ENCODE peak calls at places on chromosomes 13 and 19, in ten cellular contexts. One of them, this sample, is unnamed.

GRCh38 chr13:33228645-33229445 is 56.7 kb downstream of the STARD13 start:
- DNase-seq in T-helper 17 cell: no peak
- DNase-seq in A549: peak; percentile 28
- DNase-seq in stimulated activated CD4-positive, alpha-beta T cell treated with anti-CD3 and anti-CD28 coated beads, Interleukin-4, amount 100 ng/mL, for 48 hours: no peak
- DNase-seq in endothelial cell: no peak
- DNase-seq in NCI-H1417: peak; percentile 50
- DNase-seq in AML-193: peak; percentile 62
- DNase-seq in stimulated activated CD8-positive, alpha-beta memory T cell treated with anti-CD3 and anti-CD28 coated beads, Interleukin-7, amount 100 ng/mL, for 1 hour: no peak
- DNase-seq in epithelial cell of proximal tubule: no peak
- DNase-seq in CD4-positive, alpha-beta memory T cell: peak; percentile 40
- DNase-seq in this sample: no peak

GRCh38 chr19:54469496-54469934 is 3.6 kb downstream of the CDC42EP5 start:
- DNase-seq in CD4-positive, alpha-beta memory T cell: no peak
- DNase-seq in T-helper 17 cell: no peak
- DNase-seq in AML-193: no peak
- DNase-seq in endothelial cell: no peak
- DNase-seq in NCI-H1417: no peak
- DNase-seq in stimulated activated CD8-positive, alpha-beta memory T cell treated with anti-CD3 and anti-CD28 coated beads, Interleukin-7, amount 100 ng/mL, for 1 hour: no peak
- DNase-seq in stimulated activated CD4-positive, alpha-beta T cell treated with anti-CD3 and anti-CD28 coated beads, Interleukin-4, amount 100 ng/mL, for 48 hours: no peak
- DNase-seq in epithelial cell of proximal tubule: no peak
- DNase-seq in A549: no peak
- DNase-seq in this sample: no peak

GRCh38 chr19:32798201-32798600 is 71.4 kb downstream of the SLC7A9 start:
- DNase-seq in CD4-positive, alpha-beta memory T cell: no peak
- DNase-seq in A549: no peak
- DNase-seq in endothelial cell: no peak
- DNase-seq in stimulated activated CD4-positive, alpha-beta T cell treated with anti-CD3 and anti-CD28 coated beads, Interleukin-4, amount 100 ng/mL, for 48 hours: no peak
- DNase-seq in stimulated activated CD8-positive, alpha-beta memory T cell treated with anti-CD3 and anti-CD28 coated beads, Interleukin-7, amount 100 ng/mL, for 1 hour: no peak
- DNase-seq in T-helper 17 cell: no peak
- DNase-seq in AML-193: no peak
- DNase-seq in epithelial cell of proximal tubule: no peak
- DNase-seq in NCI-H1417: peak; percentile 82
- DNase-seq in this sample: no peak

GRCh38 chr13:50162001-50162400 is 146.8 kb downstream of the KCNRG start:
- DNase-seq in epithelial cell of proximal tubule: no peak
- DNase-seq in stimulated activated CD4-positive, alpha-beta T cell treated with anti-CD3 and anti-CD28 coated beads, Interleukin-4, amount 100 ng/mL, for 48 hours: no peak
- DNase-seq in endothelial cell: no peak
- DNase-seq in A549: no peak
- DNase-seq in NCI-H1417: no peak
- DNase-seq in T-helper 17 cell: no peak
- DNase-seq in AML-193: no peak
- DNase-seq in stimulated activated CD8-positive, alpha-beta memory T cell treated with anti-CD3 and anti-CD28 coated beads, Interleukin-7, amount 100 ng/mL, for 1 hour: no peak
- DNase-seq in CD4-positive, alpha-beta memory T cell: no peak
- DNase-seq in this sample: no peak

GRCh38 chr19:5343848-5344247 is 3.2 kb upstream of the PTPRS start:
- DNase-seq in CD4-positive, alpha-beta memory T cell: no peak
- DNase-seq in stimulated activated CD8-positive, alpha-beta memory T cell treated with anti-CD3 and anti-CD28 coated beads, Interleukin-7, amount 100 ng/mL, for 1 hour: no peak
- DNase-seq in NCI-H1417: no peak
- DNase-seq in endothelial cell: no peak
- DNase-seq in stimulated activated CD4-positive, alpha-beta T cell treated with anti-CD3 and anti-CD28 coated beads, Interleukin-4, amount 100 ng/mL, for 48 hours: no peak
- DNase-seq in AML-193: no peak
- DNase-seq in T-helper 17 cell: no peak
- DNase-seq in A549: no peak
- DNase-seq in epithelial cell of proximal tubule: no peak
- DNase-seq in this sample: no peak

GRCh38 chr19:2840794-2841790 is at the start of gene ZNF555:
- DNase-seq in CD4-positive, alpha-beta memory T cell: peak; percentile 98
- DNase-seq in stimulated activated CD8-positive, alpha-beta memory T cell treated with anti-CD3 and anti-CD28 coated beads, Interleukin-7, amount 100 ng/mL, for 1 hour: peak; percentile 94
- DNase-seq in T-helper 17 cell: peak; percentile 97
- DNase-seq in stimulated activated CD4-positive, alpha-beta T cell treated with anti-CD3 and anti-CD28 coated beads, Interleukin-4, amount 100 ng/mL, for 48 hours: peak; percentile 96
- DNase-seq in AML-193: peak; percentile 87
- DNase-seq in A549: peak; percentile 96
- DNase-seq in epithelial cell of proximal tubule: peak; percentile 88
- DNase-seq in endothelial cell: peak; percentile 95
- DNase-seq in NCI-H1417: peak; percentile 99
- DNase-seq in this sample: peak; percentile 98

GRCh38 chr19:46731007-46731501 is 14.1 kb upstream of the PRKD2 start:
- DNase-seq in T-helper 17 cell: no peak
- DNase-seq in CD4-positive, alpha-beta memory T cell: no peak
- DNase-seq in stimulated activated CD8-positive, alpha-beta memory T cell treated with anti-CD3 and anti-CD28 coated beads, Interleukin-7, amount 100 ng/mL, for 1 hour: no peak
- DNase-seq in NCI-H1417: no peak
- DNase-seq in epithelial cell of proximal tubule: no peak
- DNase-seq in AML-193: peak; percentile 70
- DNase-seq in endothelial cell: no peak
- DNase-seq in stimulated activated CD4-positive, alpha-beta T cell treated with anti-CD3 and anti-CD28 coated beads, Interleukin-4, amount 100 ng/mL, for 48 hours: no peak
- DNase-seq in A549: peak; percentile 63
- DNase-seq in this sample: peak; percentile 78

GRCh38 chr19:51366999-51367564 is 894 bp upstream of the ETFB start:
- DNase-seq in AML-193: no peak
- DNase-seq in T-helper 17 cell: no peak
- DNase-seq in A549: no peak
- DNase-seq in NCI-H1417: no peak
- DNase-seq in endothelial cell: no peak
- DNase-seq in epithelial cell of proximal tubule: no peak
- DNase-seq in CD4-positive, alpha-beta memory T cell: peak; percentile 44
- DNase-seq in stimulated activated CD8-positive, alpha-beta memory T cell treated with anti-CD3 and anti-CD28 coated beads, Interleukin-7, amount 100 ng/mL, for 1 hour: no peak
- DNase-seq in stimulated activated CD4-positive, alpha-beta T cell treated with anti-CD3 and anti-CD28 coated beads, Interleukin-4, amount 100 ng/mL, for 48 hours: peak; percentile 38
- DNase-seq in this sample: no peak

GRCh38 chr13:113342820-113343691 is 20.9 kb downstream of the GRTP1 start:
- DNase-seq in epithelial cell of proximal tubule: no peak
- DNase-seq in NCI-H1417: no peak
- DNase-seq in endothelial cell: no peak
- DNase-seq in AML-193: no peak
- DNase-seq in stimulated activated CD8-positive, alpha-beta memory T cell treated with anti-CD3 and anti-CD28 coated beads, Interleukin-7, amount 100 ng/mL, for 1 hour: no peak
- DNase-seq in A549: no peak
- DNase-seq in CD4-positive, alpha-beta memory T cell: no peak
- DNase-seq in T-helper 17 cell: no peak
- DNase-seq in stimulated activated CD4-positive, alpha-beta T cell treated with anti-CD3 and anti-CD28 coated beads, Interleukin-4, amount 100 ng/mL, for 48 hours: no peak
- DNase-seq in this sample: no peak

GRCh38 chr13:71242191-71242590 is 624.8 kb downstream of the DACH1 start:
- DNase-seq in endothelial cell: no peak
- DNase-seq in stimulated activated CD8-positive, alpha-beta memory T cell treated with anti-CD3 and anti-CD28 coated beads, Interleukin-7, amount 100 ng/mL, for 1 hour: no peak
- DNase-seq in T-helper 17 cell: no peak
- DNase-seq in NCI-H1417: no peak
- DNase-seq in A549: no peak
- DNase-seq in stimulated activated CD4-positive, alpha-beta T cell treated with anti-CD3 and anti-CD28 coated beads, Interleukin-4, amount 100 ng/mL, for 48 hours: no peak
- DNase-seq in CD4-positive, alpha-beta memory T cell: no peak
- DNase-seq in AML-193: no peak
- DNase-seq in epithelial cell of proximal tubule: no peak
- DNase-seq in this sample: no peak

GRCh38 chr13:110657196-110657595 is 41.9 kb downstream of the NAXD start:
- DNase-seq in endothelial cell: no peak
- DNase-seq in stimulated activated CD4-positive, alpha-beta T cell treated with anti-CD3 and anti-CD28 coated beads, Interleukin-4, amount 100 ng/mL, for 48 hours: no peak
- DNase-seq in epithelial cell of proximal tubule: no peak
- DNase-seq in A549: no peak
- DNase-seq in NCI-H1417: no peak
- DNase-seq in stimulated activated CD8-positive, alpha-beta memory T cell treated with anti-CD3 and anti-CD28 coated beads, Interleukin-7, amount 100 ng/mL, for 1 hour: no peak
- DNase-seq in CD4-positive, alpha-beta memory T cell: no peak
- DNase-seq in T-helper 17 cell: no peak
- DNase-seq in AML-193: no peak
- DNase-seq in this sample: no peak

GRCh38 chr13:77509221-77509620 is 26.3 kb upstream of the SCEL start:
- DNase-seq in epithelial cell of proximal tubule: peak; percentile 74
- DNase-seq in endothelial cell: no peak
- DNase-seq in stimulated activated CD8-positive, alpha-beta memory T cell treated with anti-CD3 and anti-CD28 coated beads, Interleukin-7, amount 100 ng/mL, for 1 hour: no peak
- DNase-seq in T-helper 17 cell: no peak
- DNase-seq in CD4-positive, alpha-beta memory T cell: no peak
- DNase-seq in A549: no peak
- DNase-seq in AML-193: no peak
- DNase-seq in stimulated activated CD4-positive, alpha-beta T cell treated with anti-CD3 and anti-CD28 coated beads, Interleukin-4, amount 100 ng/mL, for 48 hours: no peak
- DNase-seq in NCI-H1417: peak; percentile 35
- DNase-seq in this sample: peak; percentile 18

GRCh38 chr19:4077800-4078683 is 11.3 kb upstream of the ZBTB7A start:
- DNase-seq in stimulated activated CD4-positive, alpha-beta T cell treated with anti-CD3 and anti-CD28 coated beads, Interleukin-4, amount 100 ng/mL, for 48 hours: no peak
- DNase-seq in T-helper 17 cell: no peak
- DNase-seq in NCI-H1417: peak; percentile 45
- DNase-seq in epithelial cell of proximal tubule: no peak
- DNase-seq in CD4-positive, alpha-beta memory T cell: no peak
- DNase-seq in A549: no peak
- DNase-seq in stimulated activated CD8-positive, alpha-beta memory T cell treated with anti-CD3 and anti-CD28 coated beads, Interleukin-7, amount 100 ng/mL, for 1 hour: no peak
- DNase-seq in endothelial cell: no peak
- DNase-seq in AML-193: no peak
- DNase-seq in this sample: no peak

This sample was measured in stromal cell of bone marrow.